ENCODE peak calls at places on chromosomes 2 and 18, in ten cellular contexts. One of them, this sample, is unnamed.

GRCh38 chr2:46858697-46859080 is 56.9 kb downstream of the MCFD2 start:
- DNase-seq in HS-27A: peak; percentile 74
- DNase-seq in NCI-H526 treated with DMSO at 0.1 percent for 48 hours: no peak
- DNase-seq in cardiac fibroblast: peak; percentile 95
- DNase-seq in endothelial cell: no peak
- DNase-seq in astrocyte of the cerebellum: no peak
- DNase-seq in GM04504: peak; percentile 97
- DNase-seq in amniotic stem cell: peak; percentile 58
- DNase-seq in iris pigment epithelial cell: peak; percentile 92
- DNase-seq in Daoy: peak; percentile 39
- DNase-seq in this sample: no peak

GRCh38 chr2:7607774-7608173 is 690.6 kb downstream of the RNF144A start:
- DNase-seq in HS-27A: no peak
- DNase-seq in NCI-H526 treated with DMSO at 0.1 percent for 48 hours: no peak
- DNase-seq in cardiac fibroblast: no peak
- DNase-seq in endothelial cell: no peak
- DNase-seq in astrocyte of the cerebellum: no peak
- DNase-seq in GM04504: no peak
- DNase-seq in amniotic stem cell: no peak
- DNase-seq in iris pigment epithelial cell: no peak
- DNase-seq in Daoy: no peak
- DNase-seq in this sample: no peak

GRCh38 chr2:156540706-156541105 is 104.5 kb downstream of the GPD2 start:
- DNase-seq in HS-27A: no peak
- DNase-seq in NCI-H526 treated with DMSO at 0.1 percent for 48 hours: no peak
- DNase-seq in cardiac fibroblast: no peak
- DNase-seq in endothelial cell: no peak
- DNase-seq in astrocyte of the cerebellum: no peak
- DNase-seq in GM04504: peak; percentile 6
- DNase-seq in amniotic stem cell: no peak
- DNase-seq in iris pigment epithelial cell: no peak
- DNase-seq in Daoy: no peak
- DNase-seq in this sample: no peak

GRCh38 chr2:144583362-144583692 is 63.4 kb upstream of the ZEB2 start:
- DNase-seq in HS-27A: no peak
- DNase-seq in NCI-H526 treated with DMSO at 0.1 percent for 48 hours: no peak
- DNase-seq in cardiac fibroblast: no peak
- DNase-seq in endothelial cell: no peak
- DNase-seq in astrocyte of the cerebellum: no peak
- DNase-seq in GM04504: no peak
- DNase-seq in amniotic stem cell: no peak
- DNase-seq in iris pigment epithelial cell: peak; percentile 9
- DNase-seq in Daoy: no peak
- DNase-seq in this sample: no peak

GRCh38 chr18:56043691-56044090 is 455.7 kb upstream of the TCF4 start:
- DNase-seq in HS-27A: no peak
- DNase-seq in NCI-H526 treated with DMSO at 0.1 percent for 48 hours: no peak
- DNase-seq in cardiac fibroblast: no peak
- DNase-seq in endothelial cell: no peak
- DNase-seq in astrocyte of the cerebellum: no peak
- DNase-seq in GM04504: no peak
- DNase-seq in amniotic stem cell: no peak
- DNase-seq in iris pigment epithelial cell: no peak
- DNase-seq in Daoy: no peak
- DNase-seq in this sample: no peak

GRCh38 chr18:49663755-49664085 is 101.9 kb downstream of the LIPG start:
- DNase-seq in HS-27A: no peak
- DNase-seq in NCI-H526 treated with DMSO at 0.1 percent for 48 hours: no peak
- DNase-seq in cardiac fibroblast: peak; percentile 36
- DNase-seq in endothelial cell: no peak
- DNase-seq in astrocyte of the cerebellum: no peak
- DNase-seq in GM04504: no peak
- DNase-seq in amniotic stem cell: no peak
- DNase-seq in iris pigment epithelial cell: peak; percentile 17
- DNase-seq in Daoy: no peak
- DNase-seq in this sample: no peak

GRCh38 chr2:54720563-54720962 is 2.9 kb upstream of the EML6 start:
- DNase-seq in HS-27A: no peak
- DNase-seq in NCI-H526 treated with DMSO at 0.1 percent for 48 hours: no peak
- DNase-seq in cardiac fibroblast: peak; percentile 14
- DNase-seq in endothelial cell: no peak
- DNase-seq in astrocyte of the cerebellum: no peak
- DNase-seq in GM04504: no peak
- DNase-seq in amniotic stem cell: no peak
- DNase-seq in iris pigment epithelial cell: no peak
- DNase-seq in Daoy: no peak
- DNase-seq in this sample: no peak

GRCh38 chr2:54590216-54590961 is 133.1 kb upstream of the EML6 start:
- DNase-seq in HS-27A: no peak
- DNase-seq in NCI-H526 treated with DMSO at 0.1 percent for 48 hours: no peak
- DNase-seq in cardiac fibroblast: no peak
- DNase-seq in endothelial cell: no peak
- DNase-seq in astrocyte of the cerebellum: no peak
- DNase-seq in GM04504: no peak
- DNase-seq in amniotic stem cell: no peak
- DNase-seq in iris pigment epithelial cell: no peak
- DNase-seq in Daoy: no peak
- DNase-seq in this sample: no peak

GRCh38 chr2:42048318-42049251 is 764 bp downstream of the PKDCC start:
- DNase-seq in HS-27A: no peak
- DNase-seq in NCI-H526 treated with DMSO at 0.1 percent for 48 hours: no peak
- DNase-seq in cardiac fibroblast: peak; percentile 25
- DNase-seq in endothelial cell: peak; percentile 39
- DNase-seq in astrocyte of the cerebellum: no peak
- DNase-seq in GM04504: no peak
- DNase-seq in amniotic stem cell: no peak
- DNase-seq in iris pigment epithelial cell: peak; percentile 43
- DNase-seq in Daoy: peak; percentile 46
- DNase-seq in this sample: no peak

GRCh38 chr2:14524041-14524802 is 108.3 kb upstream of the LRATD1 start:
- DNase-seq in HS-27A: no peak
- DNase-seq in NCI-H526 treated with DMSO at 0.1 percent for 48 hours: no peak
- DNase-seq in cardiac fibroblast: peak; percentile 68
- DNase-seq in endothelial cell: no peak
- DNase-seq in astrocyte of the cerebellum: peak; percentile 64
- DNase-seq in GM04504: peak; percentile 71
- DNase-seq in amniotic stem cell: no peak
- DNase-seq in iris pigment epithelial cell: peak; percentile 92
- DNase-seq in Daoy: no peak
- DNase-seq in this sample: no peak

GRCh38 chr2:182895169-182895568 is 28.7 kb upstream of the FRZB start:
- DNase-seq in HS-27A: no peak
- DNase-seq in NCI-H526 treated with DMSO at 0.1 percent for 48 hours: no peak
- DNase-seq in cardiac fibroblast: no peak
- DNase-seq in endothelial cell: no peak
- DNase-seq in astrocyte of the cerebellum: no peak
- DNase-seq in GM04504: no peak
- DNase-seq in amniotic stem cell: no peak
- DNase-seq in iris pigment epithelial cell: no peak
- DNase-seq in Daoy: no peak
- DNase-seq in this sample: no peak

GRCh38 chr2:42493885-42494433 is at the start of gene KCNG3:
- DNase-seq in HS-27A: peak; percentile 23
- DNase-seq in NCI-H526 treated with DMSO at 0.1 percent for 48 hours: peak; percentile 66
- DNase-seq in cardiac fibroblast: peak; percentile 28
- DNase-seq in endothelial cell: peak; percentile 64
- DNase-seq in astrocyte of the cerebellum: no peak
- DNase-seq in GM04504: no peak
- DNase-seq in amniotic stem cell: no peak
- DNase-seq in iris pigment epithelial cell: peak; percentile 67
- DNase-seq in Daoy: peak; percentile 80
- DNase-seq in this sample: peak; percentile 39

GRCh38 chr2:145012214-145012670 is 492.3 kb upstream of the ZEB2 start:
- DNase-seq in HS-27A: no peak
- DNase-seq in NCI-H526 treated with DMSO at 0.1 percent for 48 hours: no peak
- DNase-seq in cardiac fibroblast: peak; percentile 64
- DNase-seq in endothelial cell: no peak
- DNase-seq in astrocyte of the cerebellum: no peak
- DNase-seq in GM04504: no peak
- DNase-seq in amniotic stem cell: no peak
- DNase-seq in iris pigment epithelial cell: peak; percentile 37
- DNase-seq in Daoy: peak; percentile 42
- DNase-seq in this sample: no peak

GRCh38 chr2:70647873-70648481 is 94.4 kb upstream of the TGFA start:
- DNase-seq in HS-27A: no peak
- DNase-seq in NCI-H526 treated with DMSO at 0.1 percent for 48 hours: peak; percentile 36
- DNase-seq in cardiac fibroblast: peak; percentile 66
- DNase-seq in endothelial cell: peak; percentile 88
- DNase-seq in astrocyte of the cerebellum: peak; percentile 29
- DNase-seq in GM04504: peak; percentile 31
- DNase-seq in amniotic stem cell: no peak
- DNase-seq in iris pigment epithelial cell: peak; percentile 59
- DNase-seq in Daoy: peak; percentile 69
- DNase-seq in this sample: peak; percentile 86

GRCh38 chr2:94861308-94862152 is 9.7 kb upstream of the TEKT4 start:
- DNase-seq in HS-27A: no peak
- DNase-seq in NCI-H526 treated with DMSO at 0.1 percent for 48 hours: no peak
- DNase-seq in cardiac fibroblast: no peak
- DNase-seq in endothelial cell: peak; percentile 27
- DNase-seq in astrocyte of the cerebellum: no peak
- DNase-seq in GM04504: no peak
- DNase-seq in amniotic stem cell: no peak
- DNase-seq in iris pigment epithelial cell: no peak
- DNase-seq in Daoy: peak; percentile 39
- DNase-seq in this sample: no peak

This sample was measured in stimulated activated effector memory CD8-positive, alpha-beta T cell treated with anti-CD3 and anti-CD28 coated beads, Interleukin-12 subunit alpha, Interleukin-12 subunit beta, amount 100 ng/mL, for 72 hours.